ENCODE peak calls at places on chromosomes 16 and 17, in ten cellular contexts. L is stimulated activated CD8-positive, alpha-beta memory T cell treated with anti-CD3 and anti-CD28 coated beads, Interleukin-4, amount 100 ng/mL, for 24 hours; R is DMS153; S is SK-MEL-5; M is anterior cingulate cortex; N is Caki2; D is NCI-H1092 treated with DMSO at 0.1 percent for 48 hours; O is AG10803; X is activated CD8-positive, alpha-beta memory T cell treated with anti-CD3 and anti-CD28 coated beads for 1 hour; Z is NCI-H2081 treated with DMSO at 0.1 percent for 48 hours. C is an unnamed sample.

GRCh38 chr17:9204623-9205329 is 183.5 kb downstream of the NTN1 start:
- DNase-seq in L (no peak), R (no peak), S (no peak), M (no peak), N (no peak), D (no peak), O (no peak), X (no peak), Z (no peak), C (no peak)

GRCh38 chr17:55421179-55421934 is at the start of gene MMD:
- DNase-seq in L (no peak), R (no peak), S (no peak), M (no peak), N (peak), D (peak), O (no peak), X (no peak), Z (no peak), C (no peak)

GRCh38 chr17:77446959-77447634 is 306.3 kb downstream of the SEC14L1 start:
- DNase-seq in L (no peak), R (no peak), S (no peak), M (no peak), N (no peak), D (no peak), O (no peak), X (no peak), Z (no peak), C (no peak)

GRCh38 chr17:68452724-68453290 is 4.5 kb downstream of the WIPI1 start:
- DNase-seq in L (no peak), R (no peak), S (no peak), M (no peak), N (no peak), D (no peak), O (no peak), X (no peak), Z (no peak), C (no peak)

GRCh38 chr17:39665642-39666221 is 583 bp downstream of the TCAP start:
- DNase-seq in L (no peak), R (no peak), S (peak), M (no peak), N (no peak), D (peak), O (no peak), X (no peak), Z (no peak), C (no peak)

GRCh38 chr17:4448197-4448980 is 14.6 kb downstream of the SPNS3 start:
- DNase-seq in L (no peak), R (no peak), S (no peak), M (no peak), N (no peak), D (no peak), O (peak), X (no peak), Z (no peak), C (no peak)

GRCh38 chr17:27993161-27993695 is 49.2 kb upstream of the NLK start:
- DNase-seq in L (no peak), R (no peak), S (no peak), M (peak), N (no peak), D (no peak), O (no peak), X (no peak), Z (no peak), C (no peak)

GRCh38 chr16:50495673-50496072 is 52.5 kb upstream of the NKD1 start:
- DNase-seq in L (no peak), R (no peak), S (no peak), M (no peak), N (no peak), D (no peak), O (no peak), X (no peak), Z (no peak), C (no peak)

GRCh38 chr17:81184596-81184995 is 18.6 kb upstream of the AATK start:
- DNase-seq in L (no peak), R (no peak), S (no peak), M (no peak), N (no peak), D (peak), O (no peak), X (no peak), Z (no peak), C (no peak)

GRCh38 chr16:75267631-75268264 is 16.3 kb upstream of the BCAR1 start:
- DNase-seq in L (no peak), R (peak), S (no peak), M (peak), N (peak), D (peak), O (no peak), X (no peak), Z (no peak), C (no peak)

GRCh38 chr17:62052765-62053338 is 12.2 kb downstream of the MED13 start:
- DNase-seq in L (no peak), R (no peak), S (no peak), M (no peak), N (peak), D (no peak), O (no peak), X (no peak), Z (no peak), C (no peak)

GRCh38 chr16:27824006-27824405 is 239.5 kb downstream of the GSG1L start:
- DNase-seq in L (no peak), R (no peak), S (no peak), M (no peak), N (no peak), D (no peak), O (no peak), X (no peak), Z (no peak), C (no peak)

GRCh38 chr17:4579678-4580077 is 4.7 kb upstream of the SMTNL2 start:
- DNase-seq in L (no peak), R (no peak), S (no peak), M (no peak), N (no peak), D (no peak), O (no peak), X (no peak), Z (no peak), C (no peak)

GRCh38 chr16:47213761-47214440 is 70.2 kb upstream of the NETO2 start:
- DNase-seq in L (no peak), R (no peak), S (no peak), M (no peak), N (no peak), D (no peak), O (no peak), X (no peak), Z (no peak), C (no peak)

GRCh38 chr16:4052801-4053662 is 63.2 kb downstream of the ADCY9 start:
- DNase-seq in L (no peak), R (peak), S (peak), M (peak), N (peak), D (peak), O (peak), X (no peak), Z (peak), C (peak)

GRCh38 chr17:79837888-79838540 is 1.2 kb downstream of the CBX4 start:
- DNase-seq in L (no peak), R (no peak), S (no peak), M (no peak), N (peak), D (no peak), O (peak), X (no peak), Z (no peak), C (no peak)

GRCh38 chr17:43431741-43432523 is 33.1 kb downstream of the ARL4D start:
- DNase-seq in L (no peak), R (peak), S (no peak), M (peak), N (no peak), D (peak), O (peak), X (no peak), Z (peak), C (no peak)

GRCh38 chr16:77409311-77409710 is 25.5 kb downstream of the ADAMTS18 start:
- DNase-seq in L (no peak), R (peak), S (peak), M (no peak), N (no peak), D (no peak), O (no peak), X (no peak), Z (no peak), C (no peak)

GRCh38 chr17:46198233-46198632 is 5.0 kb upstream of the KANSL1 start:
- DNase-seq in L (no peak), R (no peak), S (no peak), M (no peak), N (peak), D (no peak), O (no peak), X (no peak), Z (no peak), C (no peak)

GRCh38 chr16:29986931-29987330 is 8.5 kb downstream of the HIRIP3 start:
- DNase-seq in L (no peak), R (no peak), S (no peak), M (no peak), N (no peak), D (no peak), O (no peak), X (no peak), Z (no peak), C (no peak)

C was measured in foreskin melanocyte.